ENCODE peak calls at places on chromosome 19, in nine cellular contexts. One of them, this sample, is unnamed.

GRCh38 chr19:19643158-19644053 is at the start of gene GMIP:
- DNase-seq in activated CD8-positive, alpha-beta T cell treated with anti-CD3 and anti-CD28 coated beads for 36 hours: peak; percentile 93
- DNase-seq in PC-3: peak; percentile 68
- DNase-seq in HepG2: peak; percentile 45
- DNase-seq in lung: peak; percentile 74
- DNase-seq in cardiac muscle cell: peak; percentile 81
- DNase-seq in nephron progenitor cell: peak; percentile 86
- DNase-seq in CD4-positive, alpha-beta T cell: peak; percentile 88
- DNase-seq in glutamatergic neuron: peak; percentile 90
- DNase-seq in this sample: peak; percentile 89

GRCh38 chr19:12943437-12944044 is 2.1 kb upstream of the RAD23A start:
- DNase-seq in activated CD8-positive, alpha-beta T cell treated with anti-CD3 and anti-CD28 coated beads for 36 hours: no peak
- DNase-seq in PC-3: no peak
- DNase-seq in HepG2: no peak
- DNase-seq in lung: no peak
- DNase-seq in cardiac muscle cell: no peak
- DNase-seq in nephron progenitor cell: no peak
- DNase-seq in CD4-positive, alpha-beta T cell: no peak
- DNase-seq in glutamatergic neuron: no peak
- DNase-seq in this sample: no peak

GRCh38 chr19:30326076-30326710 is 46.0 kb upstream of the ZNF536 start:
- DNase-seq in activated CD8-positive, alpha-beta T cell treated with anti-CD3 and anti-CD28 coated beads for 36 hours: no peak
- DNase-seq in PC-3: no peak
- DNase-seq in HepG2: no peak
- DNase-seq in lung: no peak
- DNase-seq in cardiac muscle cell: no peak
- DNase-seq in nephron progenitor cell: no peak
- DNase-seq in CD4-positive, alpha-beta T cell: no peak
- DNase-seq in glutamatergic neuron: no peak
- DNase-seq in this sample: no peak

GRCh38 chr19:33569822-33570221 is 48.2 kb upstream of the PEPD start:
- DNase-seq in activated CD8-positive, alpha-beta T cell treated with anti-CD3 and anti-CD28 coated beads for 36 hours: no peak
- DNase-seq in PC-3: no peak
- DNase-seq in HepG2: no peak
- DNase-seq in lung: no peak
- DNase-seq in cardiac muscle cell: no peak
- DNase-seq in nephron progenitor cell: no peak
- DNase-seq in CD4-positive, alpha-beta T cell: no peak
- DNase-seq in glutamatergic neuron: no peak
- DNase-seq in this sample: no peak

GRCh38 chr19:13764821-13765394 is 586 bp downstream of the MRI1 start:
- DNase-seq in activated CD8-positive, alpha-beta T cell treated with anti-CD3 and anti-CD28 coated beads for 36 hours: peak; percentile 52
- DNase-seq in PC-3: peak; percentile 23
- DNase-seq in HepG2: no peak
- DNase-seq in lung: no peak
- DNase-seq in cardiac muscle cell: peak; percentile 50
- DNase-seq in nephron progenitor cell: peak; percentile 62
- DNase-seq in CD4-positive, alpha-beta T cell: no peak
- DNase-seq in glutamatergic neuron: peak; percentile 62
- DNase-seq in this sample: peak; percentile 37

GRCh38 chr19:16373539-16373938 is 48.9 kb downstream of the KLF2 start:
- DNase-seq in activated CD8-positive, alpha-beta T cell treated with anti-CD3 and anti-CD28 coated beads for 36 hours: no peak
- DNase-seq in PC-3: no peak
- DNase-seq in HepG2: peak; percentile 70
- DNase-seq in lung: no peak
- DNase-seq in cardiac muscle cell: no peak
- DNase-seq in nephron progenitor cell: no peak
- DNase-seq in CD4-positive, alpha-beta T cell: no peak
- DNase-seq in glutamatergic neuron: no peak
- DNase-seq in this sample: no peak

GRCh38 chr19:35559281-35559659 is 4.2 kb downstream of the ATP4A start:
- DNase-seq in activated CD8-positive, alpha-beta T cell treated with anti-CD3 and anti-CD28 coated beads for 36 hours: no peak
- DNase-seq in PC-3: no peak
- DNase-seq in HepG2: no peak
- DNase-seq in lung: no peak
- DNase-seq in cardiac muscle cell: no peak
- DNase-seq in nephron progenitor cell: no peak
- DNase-seq in CD4-positive, alpha-beta T cell: no peak
- DNase-seq in glutamatergic neuron: no peak
- DNase-seq in this sample: peak; percentile 34

GRCh38 chr19:56947206-56947605 is 106.7 kb upstream of the PEG3 start:
- DNase-seq in activated CD8-positive, alpha-beta T cell treated with anti-CD3 and anti-CD28 coated beads for 36 hours: no peak
- DNase-seq in PC-3: no peak
- DNase-seq in HepG2: no peak
- DNase-seq in lung: no peak
- DNase-seq in cardiac muscle cell: no peak
- DNase-seq in nephron progenitor cell: no peak
- DNase-seq in CD4-positive, alpha-beta T cell: no peak
- DNase-seq in glutamatergic neuron: no peak
- DNase-seq in this sample: no peak

GRCh38 chr19:4524808-4525562 is 6.7 kb upstream of the PLIN4 start:
- DNase-seq in activated CD8-positive, alpha-beta T cell treated with anti-CD3 and anti-CD28 coated beads for 36 hours: peak; percentile 84
- DNase-seq in PC-3: peak; percentile 70
- DNase-seq in HepG2: no peak
- DNase-seq in lung: peak; percentile 44
- DNase-seq in cardiac muscle cell: peak; percentile 53
- DNase-seq in nephron progenitor cell: peak; percentile 80
- DNase-seq in CD4-positive, alpha-beta T cell: peak; percentile 59
- DNase-seq in glutamatergic neuron: peak; percentile 90
- DNase-seq in this sample: peak; percentile 60

GRCh38 chr19:45186509-45187334 is 8.1 kb downstream of the BLOC1S3 start:
- DNase-seq in activated CD8-positive, alpha-beta T cell treated with anti-CD3 and anti-CD28 coated beads for 36 hours: no peak
- DNase-seq in PC-3: peak; percentile 62
- DNase-seq in HepG2: peak; percentile 75
- DNase-seq in lung: no peak
- DNase-seq in cardiac muscle cell: no peak
- DNase-seq in nephron progenitor cell: no peak
- DNase-seq in CD4-positive, alpha-beta T cell: no peak
- DNase-seq in glutamatergic neuron: no peak
- DNase-seq in this sample: no peak

GRCh38 chr19:35346193-35347052 is 1.3 kb upstream of the FFAR1 start:
- DNase-seq in activated CD8-positive, alpha-beta T cell treated with anti-CD3 and anti-CD28 coated beads for 36 hours: peak; percentile 87
- DNase-seq in PC-3: no peak
- DNase-seq in HepG2: peak; percentile 16
- DNase-seq in lung: no peak
- DNase-seq in cardiac muscle cell: no peak
- DNase-seq in nephron progenitor cell: no peak
- DNase-seq in CD4-positive, alpha-beta T cell: peak; percentile 53
- DNase-seq in glutamatergic neuron: no peak
- DNase-seq in this sample: peak; percentile 79

GRCh38 chr19:17172624-17173345 is 42.4 kb upstream of the USE1 start:
- DNase-seq in activated CD8-positive, alpha-beta T cell treated with anti-CD3 and anti-CD28 coated beads for 36 hours: no peak
- DNase-seq in PC-3: no peak
- DNase-seq in HepG2: no peak
- DNase-seq in lung: no peak
- DNase-seq in cardiac muscle cell: no peak
- DNase-seq in nephron progenitor cell: no peak
- DNase-seq in CD4-positive, alpha-beta T cell: no peak
- DNase-seq in glutamatergic neuron: no peak
- DNase-seq in this sample: no peak

GRCh38 chr19:15159251-15159650 is 41.5 kb downstream of the NOTCH3 start:
- DNase-seq in activated CD8-positive, alpha-beta T cell treated with anti-CD3 and anti-CD28 coated beads for 36 hours: no peak
- DNase-seq in PC-3: peak; percentile 16
- DNase-seq in HepG2: no peak
- DNase-seq in lung: no peak
- DNase-seq in cardiac muscle cell: no peak
- DNase-seq in nephron progenitor cell: no peak
- DNase-seq in CD4-positive, alpha-beta T cell: no peak
- DNase-seq in glutamatergic neuron: no peak
- DNase-seq in this sample: no peak

GRCh38 chr19:15166700-15167099 is 34.1 kb downstream of the NOTCH3 start:
- DNase-seq in activated CD8-positive, alpha-beta T cell treated with anti-CD3 and anti-CD28 coated beads for 36 hours: no peak
- DNase-seq in PC-3: no peak
- DNase-seq in HepG2: no peak
- DNase-seq in lung: no peak
- DNase-seq in cardiac muscle cell: no peak
- DNase-seq in nephron progenitor cell: no peak
- DNase-seq in CD4-positive, alpha-beta T cell: no peak
- DNase-seq in glutamatergic neuron: no peak
- DNase-seq in this sample: no peak

GRCh38 chr19:15156391-15156790 is 44.4 kb downstream of the NOTCH3 start:
- DNase-seq in activated CD8-positive, alpha-beta T cell treated with anti-CD3 and anti-CD28 coated beads for 36 hours: no peak
- DNase-seq in PC-3: no peak
- DNase-seq in HepG2: no peak
- DNase-seq in lung: no peak
- DNase-seq in cardiac muscle cell: no peak
- DNase-seq in nephron progenitor cell: no peak
- DNase-seq in CD4-positive, alpha-beta T cell: no peak
- DNase-seq in glutamatergic neuron: no peak
- DNase-seq in this sample: no peak

GRCh38 chr19:15161028-15161984 is 39.5 kb downstream of the NOTCH3 start:
- DNase-seq in activated CD8-positive, alpha-beta T cell treated with anti-CD3 and anti-CD28 coated beads for 36 hours: no peak
- DNase-seq in PC-3: peak; percentile 51
- DNase-seq in HepG2: peak; percentile 61
- DNase-seq in lung: no peak
- DNase-seq in cardiac muscle cell: no peak
- DNase-seq in nephron progenitor cell: peak; percentile 42
- DNase-seq in CD4-positive, alpha-beta T cell: no peak
- DNase-seq in glutamatergic neuron: no peak
- DNase-seq in this sample: no peak
- TF ChIP-seq CTCF in activated CD8-positive, alpha-beta T cell treated with anti-CD3 and anti-CD28 coated beads for 36 hours: no peak
- TF ChIP-seq CTCF in PC-3: peak; percentile 79
- TF ChIP-seq CTCF in HepG2: peak; percentile 83
- TF ChIP-seq CTCF in lung: no peak
- TF ChIP-seq CTCF in cardiac muscle cell: peak; percentile 36
- TF ChIP-seq CTCF in nephron progenitor cell: peak; percentile 27
- TF ChIP-seq CTCF in CD4-positive, alpha-beta T cell: no peak
- TF ChIP-seq CTCF in glutamatergic neuron: no peak
- TF ChIP-seq CTCF in this sample: no peak

DNA sequence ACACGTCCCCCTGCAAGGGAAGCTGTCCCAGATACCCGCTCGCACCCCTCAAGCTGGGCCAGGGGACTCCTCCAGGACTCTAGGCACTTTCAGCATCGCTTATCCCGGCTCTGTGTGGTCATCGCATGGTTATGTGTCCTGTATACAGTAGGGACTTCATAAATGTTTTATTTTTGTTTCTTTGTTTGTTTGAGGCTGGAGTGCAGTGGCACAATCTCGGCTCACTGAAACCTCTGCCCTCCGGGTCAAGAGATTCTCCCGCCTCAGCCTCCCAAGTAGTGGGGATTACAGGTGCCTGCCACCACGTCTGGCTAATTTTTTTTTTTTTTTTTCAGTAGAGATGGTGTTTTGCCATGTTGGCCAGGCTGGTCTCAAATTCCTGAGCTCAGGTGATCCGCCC is 7.5 kb downstream of the ANGPTL8 start:
- DNase-seq in activated CD8-positive, alpha-beta T cell treated with anti-CD3 and anti-CD28 coated beads for 36 hours: no peak
- DNase-seq in PC-3: no peak
- DNase-seq in HepG2: no peak
- DNase-seq in lung: no peak
- DNase-seq in cardiac muscle cell: no peak
- DNase-seq in nephron progenitor cell: no peak
- DNase-seq in CD4-positive, alpha-beta T cell: no peak
- DNase-seq in glutamatergic neuron: no peak
- DNase-seq in this sample: no peak
- TF ChIP-seq CTCF in activated CD8-positive, alpha-beta T cell treated with anti-CD3 and anti-CD28 coated beads for 36 hours: no peak
- TF ChIP-seq CTCF in PC-3: no peak
- TF ChIP-seq CTCF in HepG2: no peak
- TF ChIP-seq CTCF in lung: no peak
- TF ChIP-seq CTCF in cardiac muscle cell: no peak
- TF ChIP-seq CTCF in nephron progenitor cell: no peak
- TF ChIP-seq CTCF in CD4-positive, alpha-beta T cell: no peak
- TF ChIP-seq CTCF in glutamatergic neuron: no peak
- TF ChIP-seq CTCF in this sample: no peak

GRCh38 chr19:1041835-1042685 is 2.2 kb downstream of the ABCA7 start:
- DNase-seq in activated CD8-positive, alpha-beta T cell treated with anti-CD3 and anti-CD28 coated beads for 36 hours: no peak
- DNase-seq in PC-3: peak; percentile 70
- DNase-seq in HepG2: no peak
- DNase-seq in lung: no peak
- DNase-seq in cardiac muscle cell: no peak
- DNase-seq in nephron progenitor cell: no peak
- DNase-seq in CD4-positive, alpha-beta T cell: no peak
- DNase-seq in glutamatergic neuron: no peak
- DNase-seq in this sample: no peak

GRCh38 chr19:1039646-1040475 is at the start of gene ABCA7:
- DNase-seq in activated CD8-positive, alpha-beta T cell treated with anti-CD3 and anti-CD28 coated beads for 36 hours: peak; percentile 99
- DNase-seq in PC-3: peak; percentile 98
- DNase-seq in HepG2: peak; percentile 90
- DNase-seq in lung: peak; percentile 99
- DNase-seq in cardiac muscle cell: peak; percentile 98
- DNase-seq in nephron progenitor cell: peak; percentile 100
- DNase-seq in CD4-positive, alpha-beta T cell: peak; percentile 100
- DNase-seq in glutamatergic neuron: peak; percentile 100
- DNase-seq in this sample: peak; percentile 99

GRCh38 chr19:1038995-1039645 is 787 bp upstream of the ABCA7 start:
- DNase-seq in activated CD8-positive, alpha-beta T cell treated with anti-CD3 and anti-CD28 coated beads for 36 hours: no peak
- DNase-seq in PC-3: no peak
- DNase-seq in HepG2: no peak
- DNase-seq in lung: no peak
- DNase-seq in cardiac muscle cell: no peak
- DNase-seq in nephron progenitor cell: no peak
- DNase-seq in CD4-positive, alpha-beta T cell: no peak
- DNase-seq in glutamatergic neuron: no peak
- DNase-seq in this sample: no peak

GRCh38 chr19:1041272-1041834 is 1.4 kb downstream of the ABCA7 start:
- DNase-seq in activated CD8-positive, alpha-beta T cell treated with anti-CD3 and anti-CD28 coated beads for 36 hours: no peak
- DNase-seq in PC-3: no peak
- DNase-seq in HepG2: no peak
- DNase-seq in lung: no peak
- DNase-seq in cardiac muscle cell: no peak
- DNase-seq in nephron progenitor cell: no peak
- DNase-seq in CD4-positive, alpha-beta T cell: no peak
- DNase-seq in glutamatergic neuron: peak; percentile 49
- DNase-seq in this sample: no peak

DNA sequence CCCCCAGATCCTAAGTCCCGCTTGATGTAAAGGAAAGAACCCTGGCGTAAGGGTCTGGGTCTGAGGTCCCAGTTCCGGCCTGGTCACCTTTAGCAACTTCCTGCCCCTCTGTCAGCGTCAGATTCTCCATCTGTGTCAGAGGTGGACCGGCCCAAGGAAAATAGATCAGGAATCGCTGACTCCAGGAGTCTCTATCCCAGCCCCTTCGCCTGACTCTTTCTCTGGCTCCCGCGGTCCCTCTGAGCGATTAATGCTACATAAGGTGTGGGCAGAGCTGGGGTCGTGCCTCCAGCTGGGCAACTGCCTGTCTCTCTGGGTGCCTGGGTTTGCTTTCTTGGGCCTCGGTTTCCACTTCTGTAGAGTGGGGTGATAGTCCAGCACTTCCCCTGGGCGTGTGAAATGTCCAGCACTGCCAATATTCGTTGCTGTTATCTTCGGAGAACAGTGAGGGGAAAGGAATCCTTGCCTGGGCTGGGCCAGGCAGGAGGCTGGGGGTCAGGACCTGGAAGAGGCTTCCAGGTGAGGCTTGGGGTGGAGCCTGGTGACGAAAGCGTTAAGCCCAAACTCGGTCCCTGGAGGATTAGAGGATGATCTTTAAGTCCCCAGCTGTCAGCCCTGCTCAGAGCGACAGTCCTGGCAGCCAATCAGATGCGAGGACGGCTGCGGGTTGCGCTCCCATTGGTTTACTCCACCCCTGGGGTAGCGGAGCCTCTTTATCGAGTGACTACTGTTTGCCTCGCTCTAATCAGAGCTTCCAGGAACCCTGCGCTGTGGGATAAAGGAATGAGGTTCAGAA is 767 bp downstream of the ABCA7 start:
- DNase-seq in activated CD8-positive, alpha-beta T cell treated with anti-CD3 and anti-CD28 coated beads for 36 hours: peak; percentile 95
- DNase-seq in PC-3: peak; percentile 91
- DNase-seq in HepG2: peak; percentile 87
- DNase-seq in lung: peak; percentile 95
- DNase-seq in cardiac muscle cell: peak; percentile 86
- DNase-seq in nephron progenitor cell: peak; percentile 86
- DNase-seq in CD4-positive, alpha-beta T cell: peak; percentile 85
- DNase-seq in glutamatergic neuron: peak; percentile 93
- DNase-seq in this sample: peak; percentile 78
- TF ChIP-seq CTCF in activated CD8-positive, alpha-beta T cell treated with anti-CD3 and anti-CD28 coated beads for 36 hours: no peak
- TF ChIP-seq CTCF in PC-3: no peak
- TF ChIP-seq CTCF in HepG2: no peak
- TF ChIP-seq CTCF in lung: no peak
- TF ChIP-seq CTCF in cardiac muscle cell: no peak
- TF ChIP-seq CTCF in nephron progenitor cell: no peak
- TF ChIP-seq CTCF in CD4-positive, alpha-beta T cell: no peak
- TF ChIP-seq CTCF in glutamatergic neuron: no peak
- TF ChIP-seq CTCF in this sample: no peak

GRCh38 chr19:10800488-10800887 is 35.5 kb downstream of the TMED1 start:
- DNase-seq in activated CD8-positive, alpha-beta T cell treated with anti-CD3 and anti-CD28 coated beads for 36 hours: no peak
- DNase-seq in PC-3: no peak
- DNase-seq in HepG2: no peak
- DNase-seq in lung: no peak
- DNase-seq in cardiac muscle cell: no peak
- DNase-seq in nephron progenitor cell: no peak
- DNase-seq in CD4-positive, alpha-beta T cell: no peak
- DNase-seq in glutamatergic neuron: no peak
- DNase-seq in this sample: no peak
- TF ChIP-seq CTCF in activated CD8-positive, alpha-beta T cell treated with anti-CD3 and anti-CD28 coated beads for 36 hours: no peak
- TF ChIP-seq CTCF in PC-3: no peak
- TF ChIP-seq CTCF in HepG2: no peak
- TF ChIP-seq CTCF in lung: no peak
- TF ChIP-seq CTCF in cardiac muscle cell: no peak
- TF ChIP-seq CTCF in nephron progenitor cell: no peak
- TF ChIP-seq CTCF in CD4-positive, alpha-beta T cell: no peak
- TF ChIP-seq CTCF in glutamatergic neuron: no peak
- TF ChIP-seq CTCF in this sample: no peak

This sample was measured in activated B cell treated with CpG ODN at 0.5 μM for 24 hours.